ENCODE peak calls at places on chromosome 6, in four cellular contexts. N is trophoblast cell, L is H9, R is H1. I is an unnamed sample.

GRCh38 chr6:4371207-4371921 is 236.0 kb upstream of the ECI2 start:
- DNase-seq in L (no peak), R (no peak), N (peak; percentile 32), I (no peak)

GRCh38 chr6:77764364-77764763 is 111.5 kb downstream of the MEI4 start:
- DNase-seq in N (no peak), R (no peak), L (no peak), I (no peak)

GRCh38 chr6:27502508-27503435 is 29.9 kb upstream of the ZNF184 start:
- DNase-seq in L (peak; percentile 75), N (peak; percentile 74), R (no peak), I (peak; percentile 62)

GRCh38 chr6:35603326-35604202 is 85.2 kb downstream of the FKBP5 start:
- DNase-seq in R (no peak), L (no peak), N (no peak), I (no peak)

GRCh38 chr6:27023664-27024063 is 223.8 kb upstream of the PRSS16 start:
- DNase-seq in L (no peak), N (no peak), R (no peak), I (no peak)

GRCh38 chr6:105310947-105311346 is 91.9 kb downstream of the PREP start:
- DNase-seq in L (no peak), N (no peak), R (no peak), I (no peak)

GRCh38 chr6:147207351-147207750 is 3.1 kb downstream of the STXBP5 start:
- DNase-seq in L (no peak), N (peak; percentile 33), R (no peak), I (no peak)

GRCh38 chr6:125236536-125237327 is 65.0 kb downstream of the HDDC2 start:
- DNase-seq in L (no peak), N (no peak), R (no peak), I (no peak)

GRCh38 chr6:41451515-41452163 is 94.5 kb upstream of the FOXP4 start:
- DNase-seq in L (no peak), N (no peak), R (no peak), I (no peak)

GRCh38 chr6:85676086-85676729 is 33.5 kb upstream of the SYNCRIP start:
- DNase-seq in L (no peak), N (peak; percentile 28), R (no peak), I (no peak)

GRCh38 chr6:134984821-134985220 is 34.9 kb upstream of the ALDH8A1 start:
- DNase-seq in L (no peak), R (no peak), N (no peak), I (no peak)

GRCh38 chr6:89458720-89459119 is 25.8 kb downstream of the ANKRD6 start:
- DNase-seq in R (no peak), N (no peak), L (no peak), I (no peak)

GRCh38 chr6:17869010-17869752 is 118.3 kb downstream of the KIF13A start:
- DNase-seq in L (no peak), N (no peak), R (no peak), I (no peak)

GRCh38 chr6:109360791-109361190 is 21.5 kb downstream of the CD164 start:
- DNase-seq in R (no peak), L (no peak), N (no peak), I (no peak)

GRCh38 chr6:39083111-39083702 is 31.8 kb downstream of the SAYSD1 start:
- DNase-seq in N (no peak), R (no peak), L (peak; percentile 22), I (no peak)

GRCh38 chr6:143160439-143161220 is 99.9 kb downstream of the AIG1 start:
- DNase-seq in N (no peak), R (no peak), L (no peak), I (no peak)

DNA sequence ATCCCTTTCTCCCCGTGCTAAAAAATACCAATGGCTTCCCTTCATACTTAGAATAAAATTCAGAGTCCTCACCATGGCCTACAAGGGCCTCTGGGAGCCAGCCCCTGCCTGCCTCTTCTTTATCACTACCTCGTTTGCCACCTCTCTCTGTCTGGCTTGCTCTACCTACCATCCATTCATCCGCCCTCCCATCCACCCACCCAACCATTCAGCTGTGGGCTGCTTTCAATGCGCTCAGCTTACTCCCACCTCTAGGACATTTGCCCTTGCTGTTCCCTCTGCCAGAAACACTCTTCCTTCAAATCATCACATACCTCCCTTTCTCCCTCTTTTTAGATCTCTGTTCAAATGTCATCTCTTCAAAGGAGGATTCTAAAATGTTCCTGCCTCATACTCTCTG is 44.4 kb downstream of the PACSIN1 start:
- DNase-seq in L (no peak), N (no peak), R (no peak), I (no peak)
- H2AFZ ChIP-seq in L (no peak overlapping the region), N (no peak overlapping the region), R (no peak overlapping the region), I (no peak overlapping the region)

GRCh38 chr6:53985361-53985760 is 125.9 kb upstream of the MLIP start:
- DNase-seq in L (no peak), R (no peak), N (no peak), I (no peak)

GRCh38 chr6:53984581-53984980 is 126.7 kb upstream of the MLIP start:
- DNase-seq in R (no peak), L (no peak), N (no peak), I (no peak)

GRCh38 chr6:53986165-53986720 is 125.0 kb upstream of the MLIP start:
- DNase-seq in R (no peak), N (peak; percentile 73), L (no peak), I (peak; percentile 32)

GRCh38 chr6:53987527-53987888 is 123.7 kb upstream of the MLIP start:
- DNase-seq in R (no peak), L (no peak), N (no peak), I (no peak)

DNA sequence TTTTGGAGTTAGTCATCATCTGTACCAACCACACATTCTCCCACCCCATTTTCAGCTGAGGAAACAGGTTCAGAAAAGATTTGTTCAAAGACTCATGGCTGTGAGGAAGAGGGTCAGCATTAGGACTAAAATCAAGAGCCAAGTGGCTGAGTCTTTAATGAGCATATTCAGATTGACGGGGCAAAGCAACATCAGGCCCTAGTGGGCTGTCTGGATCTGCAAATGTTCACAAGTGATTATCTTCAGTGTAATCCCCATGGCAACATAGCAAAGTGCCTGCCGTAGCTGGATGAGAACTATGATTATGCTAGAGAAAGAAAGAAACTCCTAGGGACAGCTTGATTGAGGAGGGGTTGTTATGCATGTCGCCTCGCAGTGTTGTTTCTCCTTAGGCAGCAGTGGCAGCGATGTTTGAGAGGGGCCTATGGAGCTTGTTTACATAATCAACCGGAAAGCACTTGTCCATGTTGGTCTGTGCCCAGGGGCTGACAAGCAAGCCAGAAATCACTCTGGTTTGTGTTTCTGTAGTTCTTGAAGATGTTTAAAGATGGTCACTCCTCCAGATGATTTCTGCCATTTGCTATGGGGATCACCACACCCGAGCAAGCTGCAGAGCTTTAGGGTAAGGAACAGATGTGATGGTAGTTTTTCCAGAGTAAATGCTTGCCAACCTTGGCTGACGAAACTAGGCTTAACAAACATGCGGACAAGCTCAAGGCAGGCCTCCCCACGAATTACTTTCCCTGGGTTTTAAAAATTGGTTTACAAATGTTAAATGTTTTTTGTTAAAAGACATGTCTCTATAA is 124.3 kb upstream of the MLIP start:
- DNase-seq in L (no peak), N (no peak), R (no peak), I (no peak)
- H2BK12ac ChIP-seq in L (no peak overlapping the region), N (no peak overlapping the region), R (no peak overlapping the region), I (no peak overlapping the region)

GRCh38 chr6:37131960-37132253 is 38.0 kb upstream of the PIM1 start:
- DNase-seq in L (no peak), N (peak; percentile 5), R (no peak), I (no peak)
- H3K18ac ChIP-seq in L (no peak overlapping the region), N (no peak overlapping the region), R (peak overlapping the region; percentile 68), I (no peak overlapping the region)

GRCh38 chr6:21593927-21594421 is 423 bp downstream of the SOX4 start:
- DNase-seq in N (peak; percentile 76), L (no peak), R (no peak), I (no peak)
- H2AFZ ChIP-seq in N (no peak overlapping the region), L (no peak overlapping the region), R (no peak overlapping the region), I (no peak overlapping the region)

GRCh38 chr6:152299336-152299735 is 337.8 kb downstream of the SYNE1 start:
- DNase-seq in N (no peak), R (no peak), L (no peak), I (no peak)

GRCh38 chr6:152301806-152302568 is 335.2 kb downstream of the SYNE1 start:
- DNase-seq in L (peak; percentile 92), R (peak; percentile 65), N (peak; percentile 93), I (peak; percentile 76)

GRCh38 chr6:152298055-152298647 is 339.0 kb downstream of the SYNE1 start:
- DNase-seq in N (no peak), L (no peak), R (no peak), I (no peak)

GRCh38 chr6:152300517-152300916 is 336.6 kb downstream of the SYNE1 start:
- DNase-seq in L (no peak), R (no peak), N (no peak), I (no peak)

DNA sequence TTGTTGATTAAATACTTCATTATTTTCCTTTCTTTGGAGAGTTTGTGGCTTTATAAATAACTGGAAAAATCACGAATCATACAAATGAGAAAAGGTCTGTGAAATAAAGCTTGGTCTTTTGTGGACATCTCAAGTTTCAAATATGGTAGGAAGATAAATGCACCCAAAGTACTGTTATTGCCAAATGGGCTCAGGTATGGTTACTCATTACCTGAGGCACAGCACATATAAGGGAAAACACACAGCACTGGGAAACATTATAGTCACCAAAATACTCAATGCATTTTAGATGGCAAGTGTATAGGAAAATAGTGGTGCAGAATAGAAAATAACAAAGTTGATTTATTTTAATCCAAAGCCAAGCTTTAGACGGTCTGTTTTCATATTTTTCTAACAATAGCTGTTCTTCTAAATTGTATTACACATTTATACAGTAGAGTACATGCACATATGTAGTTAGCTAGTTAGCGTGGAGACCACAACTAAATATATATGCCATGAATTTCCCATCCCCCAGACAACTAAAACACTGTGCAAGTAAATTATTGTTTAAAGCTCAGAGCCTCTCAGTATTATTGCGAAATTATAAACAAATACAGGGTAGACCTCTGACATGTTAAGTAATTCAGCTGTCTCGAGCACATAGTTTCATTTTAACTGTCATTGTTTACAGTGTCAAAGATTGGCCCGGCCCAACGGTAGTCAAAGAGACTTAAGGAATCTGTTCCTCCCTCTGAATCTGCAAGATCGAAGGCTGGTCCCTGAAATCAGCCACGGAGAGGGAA is 335.9 kb downstream of the SYNE1 start:
- DNase-seq in L (no peak), N (no peak), R (no peak), I (no peak)
- H2BK12ac ChIP-seq in L (no peak overlapping the region), N (no peak overlapping the region), R (no peak overlapping the region), I (no peak overlapping the region)

DNA sequence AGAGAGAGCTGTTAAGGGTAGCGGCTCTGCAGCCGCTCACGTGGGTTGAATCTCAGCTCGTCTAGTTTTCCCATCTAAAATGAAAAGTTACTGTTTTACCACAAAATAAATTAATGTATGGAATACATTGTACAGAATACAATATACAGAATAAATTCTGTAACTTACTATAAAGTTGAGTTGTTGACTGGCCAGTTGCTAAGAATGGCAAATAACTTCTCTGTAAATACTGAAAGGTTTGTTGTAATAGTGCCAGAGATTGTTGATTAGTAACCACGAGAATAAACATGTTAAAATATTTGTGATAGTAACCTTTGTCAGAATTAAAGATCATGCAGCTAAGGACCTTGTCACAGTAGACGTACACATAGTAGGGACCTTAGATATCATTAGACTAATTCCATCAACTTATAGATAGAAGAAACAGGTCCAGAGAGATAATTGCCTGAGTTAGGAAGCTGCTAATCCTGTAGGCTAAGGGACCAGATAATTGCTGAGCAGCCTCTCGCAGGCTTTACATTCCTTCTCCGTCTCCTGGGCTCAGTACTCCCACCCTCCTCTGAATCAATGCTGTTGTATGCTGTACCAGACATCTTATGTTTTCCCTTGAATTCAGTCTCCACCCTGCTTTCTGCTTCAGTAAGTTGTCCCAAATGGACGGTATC is 556 bp upstream of the NRM start:
- DNase-seq in R (no peak), N (peak; percentile 55), L (no peak), I (no peak)
- H3K18ac ChIP-seq in R (no peak overlapping the region), N (no peak overlapping the region), L (no peak overlapping the region), I (no peak overlapping the region)

GRCh38 chr6:47247227-47247797 is 62.4 kb downstream of the TNFRSF21 start:
- DNase-seq in L (no peak), N (no peak), R (no peak), I (no peak)
- H2AFZ ChIP-seq in L (no peak overlapping the region), N (no peak overlapping the region), R (no peak overlapping the region), I (no peak overlapping the region)

GRCh38 chr6:133170602-133171001 is 70.6 kb upstream of the EYA4 start:
- DNase-seq in R (no peak), L (no peak), N (peak; percentile 73), I (no peak)
- H2BK12ac ChIP-seq in R (peak overlapping the region; percentile 56), L (no peak overlapping the region), N (no peak overlapping the region), I (no peak overlapping the region)